ENCODE peak calls at places on chromosomes 13 and 19, in nine cellular contexts. One of them, this sample, is unnamed.
A peak's percentile ranks its signal among the peaks of the same experiment; 100 is the strongest.

GRCh38 chr13:48009298-48009697 is 8.2 kb upstream of the SUCLA2 start:
- DNase-seq in left ventricle myocardium inferior: no peak
- DNase-seq in stimulated activated CD4-positive, alpha-beta T cell treated with anti-CD3 and anti-CD28 coated beads, Interleukin-4, amount 100 ng/mL, for 24 hours: no peak
- DNase-seq in fibroblast of mammary gland: peak; percentile 79
- DNase-seq in activated CD8-positive, alpha-beta T cell treated with anti-CD3 and anti-CD28 coated beads, Interleukin-2, amount 10 ng/mL, durations not matched to agents 7 days and 5 days: no peak
- DNase-seq in NCI-H2029: no peak
- DNase-seq in cardiac muscle cell: peak; percentile 86
- DNase-seq in activated CD4-positive, alpha-beta memory T cell treated with anti-CD3 and anti-CD28 coated beads for 36 hours: no peak
- DNase-seq in psoas muscle: no peak
- DNase-seq in this sample: no peak

GRCh38 chr13:46172531-46172991 is 9.4 kb downstream of the LCP1 start:
- DNase-seq in left ventricle myocardium inferior: no peak
- DNase-seq in stimulated activated CD4-positive, alpha-beta T cell treated with anti-CD3 and anti-CD28 coated beads, Interleukin-4, amount 100 ng/mL, for 24 hours: peak; percentile 42
- DNase-seq in fibroblast of mammary gland: no peak
- DNase-seq in activated CD8-positive, alpha-beta T cell treated with anti-CD3 and anti-CD28 coated beads, Interleukin-2, amount 10 ng/mL, durations not matched to agents 7 days and 5 days: peak; percentile 89
- DNase-seq in NCI-H2029: no peak
- DNase-seq in cardiac muscle cell: no peak
- DNase-seq in activated CD4-positive, alpha-beta memory T cell treated with anti-CD3 and anti-CD28 coated beads for 36 hours: peak; percentile 80
- DNase-seq in psoas muscle: no peak
- DNase-seq in this sample: peak; percentile 51

GRCh38 chr13:61685683-61686013 is 270.0 kb upstream of the PCDH20 start:
- DNase-seq in left ventricle myocardium inferior: no peak
- DNase-seq in stimulated activated CD4-positive, alpha-beta T cell treated with anti-CD3 and anti-CD28 coated beads, Interleukin-4, amount 100 ng/mL, for 24 hours: no peak
- DNase-seq in fibroblast of mammary gland: no peak
- DNase-seq in activated CD8-positive, alpha-beta T cell treated with anti-CD3 and anti-CD28 coated beads, Interleukin-2, amount 10 ng/mL, durations not matched to agents 7 days and 5 days: no peak
- DNase-seq in NCI-H2029: no peak
- DNase-seq in cardiac muscle cell: no peak
- DNase-seq in activated CD4-positive, alpha-beta memory T cell treated with anti-CD3 and anti-CD28 coated beads for 36 hours: no peak
- DNase-seq in psoas muscle: no peak
- DNase-seq in this sample: no peak

GRCh38 chr13:94243551-94243950 is 235.9 kb downstream of the DCT start:
- DNase-seq in left ventricle myocardium inferior: no peak
- DNase-seq in stimulated activated CD4-positive, alpha-beta T cell treated with anti-CD3 and anti-CD28 coated beads, Interleukin-4, amount 100 ng/mL, for 24 hours: no peak
- DNase-seq in fibroblast of mammary gland: no peak
- DNase-seq in activated CD8-positive, alpha-beta T cell treated with anti-CD3 and anti-CD28 coated beads, Interleukin-2, amount 10 ng/mL, durations not matched to agents 7 days and 5 days: no peak
- DNase-seq in NCI-H2029: no peak
- DNase-seq in cardiac muscle cell: no peak
- DNase-seq in activated CD4-positive, alpha-beta memory T cell treated with anti-CD3 and anti-CD28 coated beads for 36 hours: no peak
- DNase-seq in psoas muscle: no peak
- DNase-seq in this sample: no peak

GRCh38 chr13:98775386-98775785 is 22.9 kb upstream of the SLC15A1 start:
- DNase-seq in left ventricle myocardium inferior: no peak
- DNase-seq in stimulated activated CD4-positive, alpha-beta T cell treated with anti-CD3 and anti-CD28 coated beads, Interleukin-4, amount 100 ng/mL, for 24 hours: no peak
- DNase-seq in fibroblast of mammary gland: no peak
- DNase-seq in activated CD8-positive, alpha-beta T cell treated with anti-CD3 and anti-CD28 coated beads, Interleukin-2, amount 10 ng/mL, durations not matched to agents 7 days and 5 days: no peak
- DNase-seq in NCI-H2029: no peak
- DNase-seq in cardiac muscle cell: no peak
- DNase-seq in activated CD4-positive, alpha-beta memory T cell treated with anti-CD3 and anti-CD28 coated beads for 36 hours: no peak
- DNase-seq in psoas muscle: no peak
- DNase-seq in this sample: no peak

GRCh38 chr13:30033681-30034447 is 183.4 kb upstream of the UBL3 start:
- DNase-seq in left ventricle myocardium inferior: no peak
- DNase-seq in stimulated activated CD4-positive, alpha-beta T cell treated with anti-CD3 and anti-CD28 coated beads, Interleukin-4, amount 100 ng/mL, for 24 hours: no peak
- DNase-seq in fibroblast of mammary gland: peak; percentile 96
- DNase-seq in activated CD8-positive, alpha-beta T cell treated with anti-CD3 and anti-CD28 coated beads, Interleukin-2, amount 10 ng/mL, durations not matched to agents 7 days and 5 days: no peak
- DNase-seq in NCI-H2029: no peak
- DNase-seq in cardiac muscle cell: peak; percentile 42
- DNase-seq in activated CD4-positive, alpha-beta memory T cell treated with anti-CD3 and anti-CD28 coated beads for 36 hours: no peak
- DNase-seq in psoas muscle: no peak
- DNase-seq in this sample: peak; percentile 29

GRCh38 chr13:23428183-23428528 is 5.3 kb downstream of the SACS start:
- DNase-seq in left ventricle myocardium inferior: no peak
- DNase-seq in stimulated activated CD4-positive, alpha-beta T cell treated with anti-CD3 and anti-CD28 coated beads, Interleukin-4, amount 100 ng/mL, for 24 hours: no peak
- DNase-seq in fibroblast of mammary gland: peak; percentile 63
- DNase-seq in activated CD8-positive, alpha-beta T cell treated with anti-CD3 and anti-CD28 coated beads, Interleukin-2, amount 10 ng/mL, durations not matched to agents 7 days and 5 days: no peak
- DNase-seq in NCI-H2029: no peak
- DNase-seq in cardiac muscle cell: peak; percentile 59
- DNase-seq in activated CD4-positive, alpha-beta memory T cell treated with anti-CD3 and anti-CD28 coated beads for 36 hours: no peak
- DNase-seq in psoas muscle: no peak
- DNase-seq in this sample: no peak

GRCh38 chr19:29514525-29515232 is 11.1 kb upstream of the VSTM2B start:
- DNase-seq in left ventricle myocardium inferior: no peak
- DNase-seq in stimulated activated CD4-positive, alpha-beta T cell treated with anti-CD3 and anti-CD28 coated beads, Interleukin-4, amount 100 ng/mL, for 24 hours: no peak
- DNase-seq in fibroblast of mammary gland: no peak
- DNase-seq in activated CD8-positive, alpha-beta T cell treated with anti-CD3 and anti-CD28 coated beads, Interleukin-2, amount 10 ng/mL, durations not matched to agents 7 days and 5 days: no peak
- DNase-seq in NCI-H2029: no peak
- DNase-seq in cardiac muscle cell: no peak
- DNase-seq in activated CD4-positive, alpha-beta memory T cell treated with anti-CD3 and anti-CD28 coated beads for 36 hours: no peak
- DNase-seq in psoas muscle: no peak
- DNase-seq in this sample: no peak

GRCh38 chr13:48983331-48983730 is 7.6 kb downstream of the FNDC3A start:
- DNase-seq in left ventricle myocardium inferior: no peak
- DNase-seq in stimulated activated CD4-positive, alpha-beta T cell treated with anti-CD3 and anti-CD28 coated beads, Interleukin-4, amount 100 ng/mL, for 24 hours: no peak
- DNase-seq in fibroblast of mammary gland: no peak
- DNase-seq in activated CD8-positive, alpha-beta T cell treated with anti-CD3 and anti-CD28 coated beads, Interleukin-2, amount 10 ng/mL, durations not matched to agents 7 days and 5 days: no peak
- DNase-seq in NCI-H2029: no peak
- DNase-seq in cardiac muscle cell: no peak
- DNase-seq in activated CD4-positive, alpha-beta memory T cell treated with anti-CD3 and anti-CD28 coated beads for 36 hours: no peak
- DNase-seq in psoas muscle: no peak
- DNase-seq in this sample: no peak

GRCh38 chr13:67355791-67356190 is 125.7 kb upstream of the PCDH9 start:
- DNase-seq in left ventricle myocardium inferior: no peak
- DNase-seq in stimulated activated CD4-positive, alpha-beta T cell treated with anti-CD3 and anti-CD28 coated beads, Interleukin-4, amount 100 ng/mL, for 24 hours: no peak
- DNase-seq in fibroblast of mammary gland: no peak
- DNase-seq in activated CD8-positive, alpha-beta T cell treated with anti-CD3 and anti-CD28 coated beads, Interleukin-2, amount 10 ng/mL, durations not matched to agents 7 days and 5 days: no peak
- DNase-seq in NCI-H2029: no peak
- DNase-seq in cardiac muscle cell: no peak
- DNase-seq in activated CD4-positive, alpha-beta memory T cell treated with anti-CD3 and anti-CD28 coated beads for 36 hours: no peak
- DNase-seq in psoas muscle: no peak
- DNase-seq in this sample: no peak

GRCh38 chr13:27347373-27347772 is 76.7 kb downstream of the RASL11A start:
- DNase-seq in left ventricle myocardium inferior: no peak
- DNase-seq in stimulated activated CD4-positive, alpha-beta T cell treated with anti-CD3 and anti-CD28 coated beads, Interleukin-4, amount 100 ng/mL, for 24 hours: no peak
- DNase-seq in fibroblast of mammary gland: no peak
- DNase-seq in activated CD8-positive, alpha-beta T cell treated with anti-CD3 and anti-CD28 coated beads, Interleukin-2, amount 10 ng/mL, durations not matched to agents 7 days and 5 days: no peak
- DNase-seq in NCI-H2029: no peak
- DNase-seq in cardiac muscle cell: no peak
- DNase-seq in activated CD4-positive, alpha-beta memory T cell treated with anti-CD3 and anti-CD28 coated beads for 36 hours: no peak
- DNase-seq in psoas muscle: no peak
- DNase-seq in this sample: no peak

GRCh38 chr13:30196025-30196424 is 111.3 kb downstream of the KATNAL1 start:
- DNase-seq in left ventricle myocardium inferior: no peak
- DNase-seq in stimulated activated CD4-positive, alpha-beta T cell treated with anti-CD3 and anti-CD28 coated beads, Interleukin-4, amount 100 ng/mL, for 24 hours: no peak
- DNase-seq in fibroblast of mammary gland: peak; percentile 48
- DNase-seq in activated CD8-positive, alpha-beta T cell treated with anti-CD3 and anti-CD28 coated beads, Interleukin-2, amount 10 ng/mL, durations not matched to agents 7 days and 5 days: no peak
- DNase-seq in NCI-H2029: no peak
- DNase-seq in cardiac muscle cell: peak; percentile 10
- DNase-seq in activated CD4-positive, alpha-beta memory T cell treated with anti-CD3 and anti-CD28 coated beads for 36 hours: no peak
- DNase-seq in psoas muscle: no peak
- DNase-seq in this sample: no peak

GRCh38 chr13:49997935-49998334 is 1.1 kb downstream of the TRIM13 start:
- DNase-seq in left ventricle myocardium inferior: no peak
- DNase-seq in stimulated activated CD4-positive, alpha-beta T cell treated with anti-CD3 and anti-CD28 coated beads, Interleukin-4, amount 100 ng/mL, for 24 hours: no peak
- DNase-seq in fibroblast of mammary gland: peak; percentile 9
- DNase-seq in activated CD8-positive, alpha-beta T cell treated with anti-CD3 and anti-CD28 coated beads, Interleukin-2, amount 10 ng/mL, durations not matched to agents 7 days and 5 days: no peak
- DNase-seq in NCI-H2029: no peak
- DNase-seq in cardiac muscle cell: peak; percentile 22
- DNase-seq in activated CD4-positive, alpha-beta memory T cell treated with anti-CD3 and anti-CD28 coated beads for 36 hours: no peak
- DNase-seq in psoas muscle: no peak
- DNase-seq in this sample: no peak

GRCh38 chr13:45280751-45281634 is 60.0 kb downstream of the TPT1 start:
- DNase-seq in left ventricle myocardium inferior: peak; percentile 59
- DNase-seq in stimulated activated CD4-positive, alpha-beta T cell treated with anti-CD3 and anti-CD28 coated beads, Interleukin-4, amount 100 ng/mL, for 24 hours: peak; percentile 73
- DNase-seq in fibroblast of mammary gland: peak; percentile 72
- DNase-seq in activated CD8-positive, alpha-beta T cell treated with anti-CD3 and anti-CD28 coated beads, Interleukin-2, amount 10 ng/mL, durations not matched to agents 7 days and 5 days: peak; percentile 56
- DNase-seq in NCI-H2029: peak; percentile 12
- DNase-seq in cardiac muscle cell: peak; percentile 81
- DNase-seq in activated CD4-positive, alpha-beta memory T cell treated with anti-CD3 and anti-CD28 coated beads for 36 hours: peak; percentile 75
- DNase-seq in psoas muscle: peak; percentile 45
- DNase-seq in this sample: peak; percentile 67

GRCh38 chr13:97028441-97029299 is 34.4 kb upstream of the OXGR1 start:
- DNase-seq in left ventricle myocardium inferior: peak; percentile 33
- DNase-seq in stimulated activated CD4-positive, alpha-beta T cell treated with anti-CD3 and anti-CD28 coated beads, Interleukin-4, amount 100 ng/mL, for 24 hours: peak; percentile 48
- DNase-seq in fibroblast of mammary gland: peak; percentile 67
- DNase-seq in activated CD8-positive, alpha-beta T cell treated with anti-CD3 and anti-CD28 coated beads, Interleukin-2, amount 10 ng/mL, durations not matched to agents 7 days and 5 days: peak; percentile 51
- DNase-seq in NCI-H2029: peak; percentile 25
- DNase-seq in cardiac muscle cell: peak; percentile 76
- DNase-seq in activated CD4-positive, alpha-beta memory T cell treated with anti-CD3 and anti-CD28 coated beads for 36 hours: peak; percentile 49
- DNase-seq in psoas muscle: peak; percentile 48
- DNase-seq in this sample: no peak

GRCh38 chr19:4328243-4328990 is 10.2 kb downstream of the STAP2 start:
- DNase-seq in left ventricle myocardium inferior: peak; percentile 95
- DNase-seq in stimulated activated CD4-positive, alpha-beta T cell treated with anti-CD3 and anti-CD28 coated beads, Interleukin-4, amount 100 ng/mL, for 24 hours: peak; percentile 92
- DNase-seq in fibroblast of mammary gland: peak; percentile 93
- DNase-seq in activated CD8-positive, alpha-beta T cell treated with anti-CD3 and anti-CD28 coated beads, Interleukin-2, amount 10 ng/mL, durations not matched to agents 7 days and 5 days: peak; percentile 95
- DNase-seq in NCI-H2029: no peak
- DNase-seq in cardiac muscle cell: peak; percentile 93
- DNase-seq in activated CD4-positive, alpha-beta memory T cell treated with anti-CD3 and anti-CD28 coated beads for 36 hours: peak; percentile 98
- DNase-seq in psoas muscle: peak; percentile 88
- DNase-seq in this sample: peak; percentile 93

GRCh38 chr13:36275190-36276002 is 22.2 kb downstream of the CCDC169 start:
- DNase-seq in left ventricle myocardium inferior: no peak
- DNase-seq in stimulated activated CD4-positive, alpha-beta T cell treated with anti-CD3 and anti-CD28 coated beads, Interleukin-4, amount 100 ng/mL, for 24 hours: no peak
- DNase-seq in fibroblast of mammary gland: peak; percentile 83
- DNase-seq in activated CD8-positive, alpha-beta T cell treated with anti-CD3 and anti-CD28 coated beads, Interleukin-2, amount 10 ng/mL, durations not matched to agents 7 days and 5 days: peak; percentile 24
- DNase-seq in NCI-H2029: peak; percentile 45
- DNase-seq in cardiac muscle cell: peak; percentile 88
- DNase-seq in activated CD4-positive, alpha-beta memory T cell treated with anti-CD3 and anti-CD28 coated beads for 36 hours: no peak
- DNase-seq in psoas muscle: no peak
- DNase-seq in this sample: peak; percentile 36

GRCh38 chr19:1445932-1446712 is 3.8 kb upstream of the APC2 start:
- DNase-seq in left ventricle myocardium inferior: no peak
- DNase-seq in stimulated activated CD4-positive, alpha-beta T cell treated with anti-CD3 and anti-CD28 coated beads, Interleukin-4, amount 100 ng/mL, for 24 hours: no peak
- DNase-seq in fibroblast of mammary gland: no peak
- DNase-seq in activated CD8-positive, alpha-beta T cell treated with anti-CD3 and anti-CD28 coated beads, Interleukin-2, amount 10 ng/mL, durations not matched to agents 7 days and 5 days: no peak
- DNase-seq in NCI-H2029: no peak
- DNase-seq in cardiac muscle cell: no peak
- DNase-seq in activated CD4-positive, alpha-beta memory T cell treated with anti-CD3 and anti-CD28 coated beads for 36 hours: no peak
- DNase-seq in psoas muscle: no peak
- DNase-seq in this sample: no peak

GRCh38 chr19:34243876-34244578 is 10.3 kb upstream of the GARRE1 start:
- DNase-seq in left ventricle myocardium inferior: no peak
- DNase-seq in stimulated activated CD4-positive, alpha-beta T cell treated with anti-CD3 and anti-CD28 coated beads, Interleukin-4, amount 100 ng/mL, for 24 hours: no peak
- DNase-seq in fibroblast of mammary gland: no peak
- DNase-seq in activated CD8-positive, alpha-beta T cell treated with anti-CD3 and anti-CD28 coated beads, Interleukin-2, amount 10 ng/mL, durations not matched to agents 7 days and 5 days: no peak
- DNase-seq in NCI-H2029: no peak
- DNase-seq in cardiac muscle cell: no peak
- DNase-seq in activated CD4-positive, alpha-beta memory T cell treated with anti-CD3 and anti-CD28 coated beads for 36 hours: no peak
- DNase-seq in psoas muscle: no peak
- DNase-seq in this sample: no peak

GRCh38 chr19:34480971-34481821 is at the start of gene WTIP:
- DNase-seq in left ventricle myocardium inferior: peak; percentile 84
- DNase-seq in stimulated activated CD4-positive, alpha-beta T cell treated with anti-CD3 and anti-CD28 coated beads, Interleukin-4, amount 100 ng/mL, for 24 hours: no peak
- DNase-seq in fibroblast of mammary gland: peak; percentile 75
- DNase-seq in activated CD8-positive, alpha-beta T cell treated with anti-CD3 and anti-CD28 coated beads, Interleukin-2, amount 10 ng/mL, durations not matched to agents 7 days and 5 days: no peak
- DNase-seq in NCI-H2029: no peak
- DNase-seq in cardiac muscle cell: peak; percentile 95
- DNase-seq in activated CD4-positive, alpha-beta memory T cell treated with anti-CD3 and anti-CD28 coated beads for 36 hours: no peak
- DNase-seq in psoas muscle: peak; percentile 80
- DNase-seq in this sample: no peak

GRCh38 chr13:21526707-21527454 is 67.8 kb upstream of the ZDHHC20 start:
- DNase-seq in left ventricle myocardium inferior: no peak
- DNase-seq in stimulated activated CD4-positive, alpha-beta T cell treated with anti-CD3 and anti-CD28 coated beads, Interleukin-4, amount 100 ng/mL, for 24 hours: no peak
- DNase-seq in fibroblast of mammary gland: no peak
- DNase-seq in activated CD8-positive, alpha-beta T cell treated with anti-CD3 and anti-CD28 coated beads, Interleukin-2, amount 10 ng/mL, durations not matched to agents 7 days and 5 days: no peak
- DNase-seq in NCI-H2029: peak; percentile 20
- DNase-seq in cardiac muscle cell: no peak
- DNase-seq in activated CD4-positive, alpha-beta memory T cell treated with anti-CD3 and anti-CD28 coated beads for 36 hours: no peak
- DNase-seq in psoas muscle: no peak
- DNase-seq in this sample: no peak

GRCh38 chr19:3655402-3656072 is 28.9 kb upstream of the CACTIN start:
- DNase-seq in left ventricle myocardium inferior: no peak
- DNase-seq in stimulated activated CD4-positive, alpha-beta T cell treated with anti-CD3 and anti-CD28 coated beads, Interleukin-4, amount 100 ng/mL, for 24 hours: no peak
- DNase-seq in fibroblast of mammary gland: peak; percentile 94
- DNase-seq in activated CD8-positive, alpha-beta T cell treated with anti-CD3 and anti-CD28 coated beads, Interleukin-2, amount 10 ng/mL, durations not matched to agents 7 days and 5 days: no peak
- DNase-seq in NCI-H2029: no peak
- DNase-seq in cardiac muscle cell: peak; percentile 87
- DNase-seq in activated CD4-positive, alpha-beta memory T cell treated with anti-CD3 and anti-CD28 coated beads for 36 hours: no peak
- DNase-seq in psoas muscle: peak; percentile 55
- DNase-seq in this sample: no peak

GRCh38 chr19:1315470-1316166 is 29.9 kb downstream of the EFNA2 start:
- DNase-seq in left ventricle myocardium inferior: peak; percentile 53
- DNase-seq in stimulated activated CD4-positive, alpha-beta T cell treated with anti-CD3 and anti-CD28 coated beads, Interleukin-4, amount 100 ng/mL, for 24 hours: peak; percentile 13
- DNase-seq in fibroblast of mammary gland: peak; percentile 34
- DNase-seq in activated CD8-positive, alpha-beta T cell treated with anti-CD3 and anti-CD28 coated beads, Interleukin-2, amount 10 ng/mL, durations not matched to agents 7 days and 5 days: peak; percentile 47
- DNase-seq in NCI-H2029: peak; percentile 23
- DNase-seq in cardiac muscle cell: peak; percentile 64
- DNase-seq in activated CD4-positive, alpha-beta memory T cell treated with anti-CD3 and anti-CD28 coated beads for 36 hours: peak; percentile 42
- DNase-seq in psoas muscle: peak; percentile 60
- DNase-seq in this sample: peak; percentile 31

GRCh38 chr13:73691891-73692290 is 442.3 kb downstream of the KLF12 start:
- DNase-seq in left ventricle myocardium inferior: no peak
- DNase-seq in stimulated activated CD4-positive, alpha-beta T cell treated with anti-CD3 and anti-CD28 coated beads, Interleukin-4, amount 100 ng/mL, for 24 hours: no peak
- DNase-seq in fibroblast of mammary gland: no peak
- DNase-seq in activated CD8-positive, alpha-beta T cell treated with anti-CD3 and anti-CD28 coated beads, Interleukin-2, amount 10 ng/mL, durations not matched to agents 7 days and 5 days: no peak
- DNase-seq in NCI-H2029: no peak
- DNase-seq in cardiac muscle cell: no peak
- DNase-seq in activated CD4-positive, alpha-beta memory T cell treated with anti-CD3 and anti-CD28 coated beads for 36 hours: no peak
- DNase-seq in psoas muscle: no peak
- DNase-seq in this sample: no peak

GRCh38 chr19:29260477-29261317 is 47.7 kb upstream of the UQCRFS1 start:
- DNase-seq in left ventricle myocardium inferior: no peak
- DNase-seq in stimulated activated CD4-positive, alpha-beta T cell treated with anti-CD3 and anti-CD28 coated beads, Interleukin-4, amount 100 ng/mL, for 24 hours: peak; percentile 24
- DNase-seq in fibroblast of mammary gland: peak; percentile 36
- DNase-seq in activated CD8-positive, alpha-beta T cell treated with anti-CD3 and anti-CD28 coated beads, Interleukin-2, amount 10 ng/mL, durations not matched to agents 7 days and 5 days: peak; percentile 58
- DNase-seq in NCI-H2029: peak; percentile 14
- DNase-seq in cardiac muscle cell: peak; percentile 40
- DNase-seq in activated CD4-positive, alpha-beta memory T cell treated with anti-CD3 and anti-CD28 coated beads for 36 hours: peak; percentile 58
- DNase-seq in psoas muscle: peak; percentile 29
- DNase-seq in this sample: peak; percentile 8